ENCODE peak calls at places on chromosomes 11 and 22, in five cellular contexts. One of them, this sample, is unnamed.

GRCh38 chr11:126630488-126630887 is 275.0 kb downstream of the ST3GAL4 start:
- DNase-seq in H1: no peak
- DNase-seq in GM12891: no peak
- DNase-seq in K562: no peak
- DNase-seq in HepG2: no peak
- DNase-seq in this sample: no peak

GRCh38 chr11:121654506-121655480 is 202.0 kb upstream of the SORL1-AS1 start:
- DNase-seq in H1: no peak
- DNase-seq in GM12891: no peak
- DNase-seq in K562: no peak
- DNase-seq in HepG2: peak
- DNase-seq in this sample: no peak

GRCh38 chr22:39013923-39014722 is at the start of gene APOBEC3C:
- DNase-seq in H1: peak
- DNase-seq in GM12891: peak
- DNase-seq in K562: peak
- DNase-seq in HepG2: peak
- DNase-seq in this sample: peak

GRCh38 chr11:19382131-19382611 is 141.4 kb upstream of the E2F8 start:
- DNase-seq in H1: no peak
- DNase-seq in GM12891: no peak
- DNase-seq in K562: no peak
- DNase-seq in HepG2: no peak
- DNase-seq in this sample: no peak

GRCh38 chr22:23292453-23293350 is 112.4 kb downstream of the BCR start:
- DNase-seq in H1: no peak
- DNase-seq in GM12891: no peak
- DNase-seq in K562: no peak
- DNase-seq in HepG2: no peak
- DNase-seq in this sample: no peak

GRCh38 chr11:60952742-60953170 is 780 bp upstream of the SLC15A3 start:
- DNase-seq in H1: no peak
- DNase-seq in GM12891: no peak
- DNase-seq in K562: no peak
- DNase-seq in HepG2: no peak
- DNase-seq in this sample: no peak

GRCh38 chr11:11461473-11461872 is 108.4 kb upstream of the CSNK2A3 start:
- DNase-seq in H1: no peak
- DNase-seq in GM12891: no peak
- DNase-seq in K562: no peak
- DNase-seq in HepG2: no peak
- DNase-seq in this sample: no peak

GRCh38 chr11:70397983-70398833 is at the start of gene CTTN:
- DNase-seq in H1: peak
- DNase-seq in GM12891: peak
- DNase-seq in K562: peak
- DNase-seq in HepG2: peak
- DNase-seq in this sample: peak

GRCh38 chr11:16011396-16011795 is 344.9 kb downstream of the SOX6 start:
- DNase-seq in H1: no peak
- DNase-seq in GM12891: no peak
- DNase-seq in K562: no peak
- DNase-seq in HepG2: no peak
- DNase-seq in this sample: no peak

GRCh38 chr22:49163258-49163959 is 664.3 kb downstream of the BRD1 start:
- DNase-seq in H1: no peak
- DNase-seq in GM12891: no peak
- DNase-seq in K562: no peak
- DNase-seq in HepG2: no peak
- DNase-seq in this sample: no peak

GRCh38 chr22:48456449-48456848 is 1371.2 kb downstream of the BRD1 start:
- DNase-seq in H1: no peak
- DNase-seq in GM12891: no peak
- DNase-seq in K562: no peak
- DNase-seq in HepG2: no peak
- DNase-seq in this sample: no peak

GRCh38 chr22:22403306-22403705 is 105.2 kb downstream of the ZNF280B start:
- DNase-seq in H1: no peak
- DNase-seq in GM12891: no peak
- DNase-seq in K562: no peak
- DNase-seq in HepG2: no peak
- DNase-seq in this sample: no peak

GRCh38 chr11:19018901-19019300 is 41.6 kb downstream of the MRGPRX2 start:
- DNase-seq in H1: peak
- DNase-seq in GM12891: no peak
- DNase-seq in K562: no peak
- DNase-seq in HepG2: peak
- DNase-seq in this sample: no peak

GRCh38 chr11:3203221-3204043 is 15.2 kb downstream of the MRGPRG start:
- DNase-seq in H1: no peak
- DNase-seq in GM12891: no peak
- DNase-seq in K562: no peak
- DNase-seq in HepG2: no peak
- DNase-seq in this sample: no peak

GRCh38 chr22:25966448-25966913 is 202.8 kb upstream of the SEZ6L start:
- DNase-seq in H1: no peak
- DNase-seq in GM12891: no peak
- DNase-seq in K562: no peak
- DNase-seq in HepG2: no peak
- DNase-seq in this sample: no peak

GRCh38 chr11:117657801-117658200 is 139.2 kb downstream of the DSCAML1 start:
- DNase-seq in H1: no peak
- DNase-seq in GM12891: no peak
- DNase-seq in K562: no peak
- DNase-seq in HepG2: no peak
- DNase-seq in this sample: no peak

GRCh38 chr11:65504671-65505433 is 6.0 kb downstream of the MALAT1 start:
- DNase-seq in H1: no peak
- DNase-seq in GM12891: no peak
- DNase-seq in K562: peak
- DNase-seq in HepG2: no peak
- DNase-seq in this sample: no peak

GRCh38 chr22:45516923-45517675 is 14.4 kb downstream of the FBLN1 start:
- DNase-seq in H1: no peak
- DNase-seq in GM12891: no peak
- DNase-seq in K562: no peak
- DNase-seq in HepG2: no peak
- DNase-seq in this sample: no peak

GRCh38 chr11:115499241-115499799 is 4.9 kb downstream of the CADM1 start:
- DNase-seq in H1: no peak
- DNase-seq in GM12891: no peak
- DNase-seq in K562: no peak
- DNase-seq in HepG2: no peak
- DNase-seq in this sample: no peak

GRCh38 chr11:86177319-86177718 is 67.2 kb upstream of the EED start:
- DNase-seq in H1: no peak
- DNase-seq in GM12891: no peak
- DNase-seq in K562: peak
- DNase-seq in HepG2: no peak
- DNase-seq in this sample: no peak

GRCh38 chr11:64186205-64187165 is 514 bp downstream of the STIP1 start:
- DNase-seq in H1: no peak
- DNase-seq in GM12891: no peak
- DNase-seq in K562: peak
- DNase-seq in HepG2: no peak
- DNase-seq in this sample: no peak

DNA sequence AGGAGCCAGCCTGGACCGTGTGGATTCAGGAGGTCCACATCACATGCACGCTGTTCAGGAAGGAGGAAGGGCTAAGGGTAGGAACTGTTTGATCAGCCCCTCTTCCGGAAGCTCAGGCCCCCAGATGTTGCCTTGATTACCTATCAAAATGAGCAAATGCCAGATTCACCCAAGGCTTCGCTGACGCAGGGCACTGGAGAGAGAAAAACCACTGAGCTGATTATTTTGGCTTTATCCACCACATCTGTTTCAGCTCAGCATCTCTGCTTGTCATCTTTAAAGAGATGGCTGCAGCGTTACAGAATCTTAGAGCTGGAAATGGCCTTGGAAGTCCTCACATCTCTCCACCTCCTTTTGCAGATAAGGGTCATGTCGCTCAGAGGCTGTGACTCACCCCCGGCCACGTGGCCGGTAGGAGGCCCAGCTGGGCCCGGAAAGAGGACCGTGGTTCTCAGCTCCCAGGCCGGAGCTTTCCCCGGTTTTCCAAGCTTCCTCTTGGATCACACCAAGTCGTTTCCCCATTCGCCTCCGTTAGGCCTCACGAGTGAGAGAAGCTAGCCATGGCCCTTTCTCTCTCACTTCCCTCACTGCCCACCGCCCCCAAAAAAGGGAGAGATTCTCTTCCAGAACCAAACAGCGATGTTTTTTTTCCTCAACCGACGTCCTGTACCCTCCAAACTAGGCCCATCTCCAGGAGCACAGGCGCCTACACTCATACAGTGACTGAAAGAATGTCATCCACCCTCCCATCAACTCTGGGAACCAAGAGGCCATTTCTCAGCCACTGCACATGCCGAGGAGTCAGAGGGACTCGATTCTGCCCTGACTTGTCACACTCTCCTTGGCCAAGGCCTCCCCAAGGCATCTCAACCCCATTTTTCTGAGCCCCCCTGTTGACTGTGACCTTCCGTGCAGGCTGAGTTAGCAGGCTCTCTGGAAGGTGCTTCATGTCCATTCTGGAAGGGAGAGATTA is 37.6 kb downstream of the LIF start:
- DNase-seq in H1: no peak
- DNase-seq in GM12891: no peak
- DNase-seq in K562: peak
- DNase-seq in HepG2: peak
- DNase-seq in this sample: no peak
- TF ChIP-seq POLR2A in H1: no peak
- TF ChIP-seq POLR2A in GM12891: no peak
- TF ChIP-seq POLR2A in K562: peak
- TF ChIP-seq POLR2A in HepG2: no peak
- TF ChIP-seq POLR2A in this sample: no peak

DNA sequence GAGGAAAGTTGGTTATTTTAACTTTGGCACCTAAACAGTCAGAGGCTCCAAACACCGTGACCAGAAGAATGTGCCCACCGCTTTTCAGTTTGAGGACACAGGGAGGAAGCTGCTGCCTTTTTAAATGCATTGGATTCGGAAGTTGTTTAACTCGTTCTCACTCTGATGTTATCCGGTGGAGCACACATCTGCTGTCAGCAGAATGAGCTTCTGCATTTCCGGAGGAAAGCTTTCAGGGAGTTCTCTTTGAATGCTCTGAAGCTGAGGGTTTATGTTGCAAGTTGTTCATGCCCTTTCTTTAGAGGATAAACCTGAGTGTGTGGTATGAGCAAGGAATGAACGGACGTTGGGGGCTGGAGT is 64.1 kb downstream of the PPFIBP2 start:
- DNase-seq in H1: no peak
- DNase-seq in GM12891: no peak
- DNase-seq in K562: peak
- DNase-seq in HepG2: no peak
- DNase-seq in this sample: no peak
- TF ChIP-seq POLR2AphosphoS5 in H1: no peak
- TF ChIP-seq POLR2AphosphoS5 in GM12891: no peak
- TF ChIP-seq POLR2AphosphoS5 in K562: no peak
- TF ChIP-seq POLR2AphosphoS5 in HepG2: no peak
- TF ChIP-seq POLR2AphosphoS5 in this sample: no peak

GRCh38 chr11:6354651-6355485 is 34.6 kb upstream of the CAVIN3 start:
- DNase-seq in H1: no peak
- DNase-seq in GM12891: no peak
- DNase-seq in K562: no peak
- DNase-seq in HepG2: peak
- DNase-seq in this sample: no peak
- TF ChIP-seq TAF1 in H1: no peak
- TF ChIP-seq TAF1 in GM12891: no peak
- TF ChIP-seq TAF1 in K562: no peak
- TF ChIP-seq TAF1 in HepG2: no peak
- TF ChIP-seq TAF1 in this sample: no peak

GRCh38 chr11:813440-814096 is 3.8 kb downstream of the RPLP2 start:
- DNase-seq in H1: no peak
- DNase-seq in GM12891: no peak
- DNase-seq in K562: peak
- DNase-seq in HepG2: no peak
- DNase-seq in this sample: no peak

GRCh38 chr11:813037-813436 is 3.3 kb downstream of the RPLP2 start:
- DNase-seq in H1: no peak
- DNase-seq in GM12891: no peak
- DNase-seq in K562: no peak
- DNase-seq in HepG2: no peak
- DNase-seq in this sample: no peak

GRCh38 chr11:812390-812789 is 2.6 kb downstream of the RPLP2 start:
- DNase-seq in H1: no peak
- DNase-seq in GM12891: no peak
- DNase-seq in K562: no peak
- DNase-seq in HepG2: no peak
- DNase-seq in this sample: no peak

GRCh38 chr11:810040-810567 is 337 bp downstream of the RPLP2 start:
- DNase-seq in H1: no peak
- DNase-seq in GM12891: no peak
- DNase-seq in K562: no peak
- DNase-seq in HepG2: no peak
- DNase-seq in this sample: no peak

DNA sequence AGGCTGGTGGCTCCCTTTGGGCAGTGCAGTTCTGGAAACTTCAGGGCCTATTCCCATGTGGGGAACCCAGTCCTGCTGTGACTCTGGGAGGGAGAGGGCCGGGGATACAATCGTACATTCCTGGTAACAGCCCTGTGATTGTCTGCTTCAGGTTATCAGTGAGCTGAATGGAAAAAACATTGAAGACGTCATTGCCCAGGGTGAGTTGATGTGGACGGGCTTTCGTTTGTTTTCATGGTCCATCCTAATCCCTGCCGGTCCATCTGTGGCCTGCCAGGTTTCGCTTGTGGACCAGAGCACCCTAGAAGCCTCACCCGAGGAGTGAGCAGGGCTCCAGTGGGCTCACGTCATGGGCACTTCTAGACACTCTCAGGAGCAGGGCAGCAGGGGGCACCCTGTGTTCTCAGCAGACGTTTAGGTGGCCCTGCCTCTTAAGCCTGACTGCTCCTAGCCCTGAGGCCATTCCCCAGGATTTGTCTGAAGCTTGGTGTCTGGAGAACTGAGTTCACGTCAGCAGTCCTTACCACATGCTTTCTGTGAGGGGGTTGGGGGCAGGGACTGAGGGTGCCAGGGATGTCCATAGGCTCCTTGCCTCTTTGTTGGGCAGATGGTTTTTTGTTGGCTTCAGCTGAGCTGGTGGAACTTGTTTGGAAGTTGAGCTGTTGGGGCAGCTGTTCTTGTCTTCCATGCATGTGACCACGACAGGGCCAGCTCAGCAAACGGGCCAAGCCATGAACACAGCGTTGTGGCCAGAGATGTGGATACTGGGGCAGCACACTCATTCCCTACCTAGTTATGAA is 1.9 kb downstream of the RPLP2 start:
- DNase-seq in H1: no peak
- DNase-seq in GM12891: no peak
- DNase-seq in K562: no peak
- DNase-seq in HepG2: no peak
- DNase-seq in this sample: no peak
- TF ChIP-seq POLR2A in H1: no peak
- TF ChIP-seq POLR2A in GM12891: no peak
- TF ChIP-seq POLR2A in K562: peak
- TF ChIP-seq POLR2A in HepG2: no peak
- TF ChIP-seq POLR2A in this sample: no peak